ENCODE peak calls at places on chromosomes 12 and 14, in six cellular contexts. I, P, S, C, N and H are unnamed samples.

GRCh38 chr14:92603309-92604257 is 90.0 kb downstream of the RIN3 start:
- DNase-seq in I (peak), P (no peak), S (peak), C (peak), N (peak), H (no peak)

GRCh38 chr12:127628655-127629054 is 638.3 kb upstream of the TMEM132C start:
- DNase-seq in I (no peak), P (peak), S (no peak), C (no peak), N (peak), H (no peak)

GRCh38 chr14:67551940-67552339 is 18.9 kb downstream of the PLEKHH1 start:
- DNase-seq in I (no peak), P (no peak), S (no peak), C (no peak), N (no peak), H (no peak)

GRCh38 chr14:75254381-75254821 is 24.2 kb upstream of the FOS start:
- DNase-seq in I (no peak), P (no peak), S (peak), C (no peak), N (peak), H (no peak)

GRCh38 chr12:87953257-87953860 is 75.8 kb downstream of the C12orf50 start:
- DNase-seq in I (no peak), P (peak), S (no peak), C (no peak), N (peak), H (no peak)

GRCh38 chr12:112971248-112971647 is 7.1 kb upstream of the OAS2 start:
- DNase-seq in I (no peak), P (no peak), S (no peak), C (no peak), N (no peak), H (no peak)

GRCh38 chr14:44353805-44354204 is 153.3 kb downstream of the FSCB start:
- DNase-seq in I (no peak), P (no peak), S (no peak), C (no peak), N (peak), H (no peak)

GRCh38 chr12:92602930-92603623 is 99.7 kb upstream of the PLEKHG7 start:
- DNase-seq in I (no peak), P (no peak), S (no peak), C (no peak), N (peak), H (no peak)

GRCh38 chr14:30874120-30874998 is at the start of gene COCH:
- DNase-seq in I (peak), P (no peak), S (peak), C (peak), N (peak), H (no peak)

GRCh38 chr12:94889512-94890210 is 113.8 kb downstream of the NDUFA12 start:
- DNase-seq in I (no peak), P (no peak), S (no peak), C (no peak), N (no peak), H (no peak)

GRCh38 chr12:98456583-98457573 is 58.5 kb upstream of the TMPO start:
- DNase-seq in I (no peak), P (no peak), S (peak), C (peak), N (no peak), H (no peak)

GRCh38 chr12:122499991-122500684 is 594 bp downstream of the ZCCHC8 start:
- DNase-seq in I (peak), P (peak), S (peak), C (peak), N (peak), H (peak)

GRCh38 chr12:12726543-12727093 is 9.4 kb downstream of the CDKN1B start:
- DNase-seq in I (no peak), P (peak), S (no peak), C (peak), N (peak), H (no peak)

GRCh38 chr14:74568896-74569295 is 43.1 kb downstream of the LTBP2 start:
- DNase-seq in I (no peak), P (no peak), S (no peak), C (no peak), N (no peak), H (no peak)

GRCh38 chr14:103450423-103450822 is 65.2 kb downstream of the MARK3 start:
- DNase-seq in I (no peak), P (no peak), S (no peak), C (no peak), N (no peak), H (no peak)

GRCh38 chr12:76237086-76237701 is 111.0 kb downstream of the BBS10 start:
- DNase-seq in I (no peak), P (no peak), S (no peak), C (no peak), N (peak), H (no peak)

GRCh38 chr12:109113661-109114321 is 2.6 kb upstream of the ACACB start:
- DNase-seq in I (no peak), P (no peak), S (no peak), C (no peak), N (no peak), H (no peak)

GRCh38 chr12:25959069-25959961 is 833 bp downstream of the RASSF8 start:
- DNase-seq in I (no peak), P (peak), S (peak), C (peak), N (peak), H (peak)

GRCh38 chr12:132429932-132430643 is 59.9 kb upstream of the FBRSL1 start:
- DNase-seq in I (peak), P (peak), S (no peak), C (peak), N (peak), H (no peak)